ENCODE peak calls at places on chromosomes 1 and 21, in ten cellular contexts. N, C, U, D, W, J, G, M, T and S are unnamed samples. For H3K4me1 and H3K9me3, the result is how much of the 10 kb centered on the place peaks cover.

GRCh38 chr1:56376188-56376984 is 203.0 kb downstream of the PLPP3 start:
- DNase-seq in W (no peak), U (no peak), N (no peak), C (no peak), M (peak), D (no peak), G (no peak), T (no peak), J (peak), S (peak)

GRCh38 chr1:179586107-179586823 is 5.4 kb upstream of the TDRD5 start:
- DNase-seq in C (peak), T (no peak), U (peak), N (no peak), D (peak), J (peak), W (peak), M (peak), G (no peak), S (peak)

GRCh38 chr1:62227496-62227895 is 32.8 kb downstream of the L1TD1 start:
- DNase-seq in C (no peak), M (no peak), T (no peak), D (no peak), W (no peak), U (no peak), N (no peak), J (no peak), G (no peak), S (no peak)

GRCh38 chr1:8598060-8598724 is 219.2 kb downstream of the RERE start:
- DNase-seq in D (peak), T (no peak), W (peak), G (no peak), C (peak), M (no peak), U (peak), J (no peak), N (no peak), S (no peak)

GRCh38 chr1:27527857-27528700 is 38.1 kb upstream of the WASF2 start:
- DNase-seq in G (no peak), J (peak), N (no peak), U (peak), D (peak), T (no peak), C (no peak), M (no peak), W (no peak), S (no peak)

GRCh38 chr1:85465099-85465790 is at the start of gene DDAH1:
- DNase-seq in W (peak), G (no peak), M (no peak), J (peak), U (peak), C (peak), N (no peak), T (no peak), D (peak), S (no peak)

GRCh38 chr1:23343246-23344110 is 606 bp downstream of the HNRNPR start:
- DNase-seq in W (peak), G (no peak), M (no peak), J (peak), C (peak), N (no peak), T (peak), D (peak), U (peak), S (peak)

GRCh38 chr21:18529253-18529652 is 125.7 kb upstream of the TMPRSS15 start:
- DNase-seq in W (no peak), N (no peak), U (no peak), G (no peak), D (peak), M (no peak), J (peak), T (peak), C (no peak), S (no peak)

GRCh38 chr1:53509775-53510174 is 50.6 kb downstream of the DMRTB1 start:
- DNase-seq in G (no peak), J (no peak), N (no peak), W (no peak), M (no peak), D (no peak), T (no peak), U (no peak), C (no peak), S (no peak)

GRCh38 chr1:214830956-214831355 is 228.0 kb downstream of the CENPF start:
- DNase-seq in D (no peak), M (no peak), N (no peak), C (no peak), J (no peak), G (no peak), W (no peak), T (no peak), U (no peak), S (no peak)

GRCh38 chr1:70360321-70360720 is 5.8 kb upstream of the ANKRD13C start:
- DNase-seq in M (no peak), C (peak), W (no peak), D (no peak), G (no peak), U (no peak), J (peak), T (no peak), N (no peak), S (no peak)

GRCh38 chr1:3904006-3904842 is 4.2 kb upstream of the C1orf174 start:
- DNase-seq in J (no peak), N (no peak), T (no peak), C (no peak), M (no peak), U (no peak), D (no peak), G (no peak), W (no peak), S (no peak)

GRCh38 chr1:21919520-21919919 is 17.6 kb downstream of the HSPG2 start:
- DNase-seq in D (no peak), J (peak), G (no peak), C (peak), T (no peak), U (no peak), M (no peak), W (no peak), N (no peak), S (no peak)

GRCh38 chr1:228281631-228282328 is 73.9 kb downstream of the OBSCN start:
- DNase-seq in W (no peak), C (no peak), N (no peak), J (no peak), G (no peak), D (no peak), U (no peak), M (no peak), T (no peak), S (no peak)

GRCh38 chr1:173527151-173527826 is 50.2 kb downstream of the PRDX6 start:
- DNase-seq in T (no peak), G (no peak), D (peak), N (no peak), U (no peak), C (no peak), M (no peak), W (no peak), J (peak), S (peak)

GRCh38 chr1:222105393-222105737 is 363.5 kb upstream of the DUSP10 start:
- DNase-seq in J (peak), M (no peak), W (no peak), T (no peak), D (peak), U (peak), C (no peak), G (no peak), N (no peak), S (no peak)

GRCh38 chr1:114729782-114730181 is 13.2 kb upstream of the NRAS start:
- DNase-seq in U (no peak), G (no peak), C (no peak), W (no peak), T (no peak), D (no peak), M (no peak), N (no peak), J (no peak), S (no peak)

GRCh38 chr1:160098852-160099647 is 631 bp upstream of the IGSF8 start:
- DNase-seq in U (peak), J (peak), D (peak), N (peak), W (peak), M (peak), C (peak), G (no peak), T (no peak), S (peak)

GRCh38 chr1:235874226-235874625 is 7.5 kb upstream of the LYST start:
- DNase-seq in G (no peak), T (no peak), N (no peak), J (no peak), W (no peak), U (no peak), M (no peak), D (no peak), C (no peak), S (no peak)
- H3K4me1 ChIP-seq in G (under half), T (half or more), N (under half), J (under half), W (under half), U (under half), M (under half), D (under half), C (under half), S (under half)

DNA sequence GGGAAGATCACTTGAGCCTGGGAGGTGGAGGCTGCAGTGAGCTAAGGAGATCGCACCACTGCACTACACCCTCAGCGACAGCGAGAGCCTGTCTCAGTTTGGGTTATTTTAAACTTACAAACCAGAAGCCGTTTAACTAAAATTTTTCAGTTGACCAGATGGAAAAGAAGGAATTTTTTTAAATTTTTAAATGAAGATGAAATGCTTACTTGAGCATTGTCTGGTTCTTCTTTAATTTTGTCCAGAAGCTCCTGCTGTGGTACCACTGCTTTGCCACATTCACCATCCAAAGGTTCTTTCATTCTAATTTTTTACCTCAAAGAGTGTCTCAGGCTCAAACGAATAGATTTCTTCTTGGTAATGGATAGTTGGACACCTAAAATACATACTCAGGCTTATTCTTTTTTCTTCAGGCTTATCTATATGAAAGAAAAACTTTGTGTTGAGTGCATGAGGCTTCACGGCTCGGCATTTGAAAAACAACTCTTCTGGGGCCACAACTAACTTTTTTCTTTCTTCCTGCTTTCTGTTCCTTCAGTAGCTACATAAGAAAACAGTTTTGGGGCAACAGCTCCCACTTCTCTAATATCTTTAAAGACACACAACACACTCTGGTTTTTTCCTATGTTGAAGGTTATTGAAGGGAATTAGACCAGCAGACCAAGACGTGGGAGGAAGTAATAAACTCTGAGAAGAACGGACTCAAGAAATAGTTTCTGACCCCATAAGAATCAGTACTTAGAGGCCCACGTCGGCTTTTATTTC is 1.2 kb downstream of the ZMYM6 start:
- DNase-seq in W (no peak), N (no peak), C (no peak), D (no peak), T (no peak), J (no peak), U (no peak), G (no peak), M (no peak), S (no peak)
- H3K4me3 ChIP-seq in W (peak), N (peak), C (peak), D (peak), T (peak), J (peak), U (peak), G (peak), M (peak), S (peak)

DNA sequence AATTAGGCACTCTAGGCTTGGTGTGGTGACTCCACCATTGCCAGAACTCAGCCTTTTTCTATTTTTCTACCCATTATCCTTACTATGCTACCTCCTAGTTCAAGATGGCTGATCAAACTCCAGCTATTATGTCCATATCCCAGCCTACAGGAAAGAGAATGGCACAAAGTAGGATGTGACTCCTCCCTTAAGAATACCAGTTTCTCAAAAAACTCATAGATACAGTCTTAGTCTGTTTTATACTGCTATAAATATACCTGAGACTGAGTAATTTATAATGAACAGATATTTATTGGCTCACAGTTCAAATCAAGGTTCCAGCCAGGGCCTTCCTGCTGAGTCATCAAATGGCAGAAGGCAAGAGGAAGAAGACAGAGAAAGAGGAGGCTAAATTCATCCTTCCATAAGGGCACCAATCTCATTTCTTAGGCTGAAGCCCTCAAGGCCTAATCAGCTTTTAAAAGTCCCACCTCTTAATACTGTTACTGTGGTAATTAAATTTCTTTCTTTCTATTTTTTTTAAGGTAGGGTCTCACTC is 542.8 kb upstream of the BEND5 start:
- DNase-seq in N (no peak), D (no peak), G (no peak), U (no peak), M (no peak), C (no peak), T (no peak), J (peak), W (no peak), S (no peak)
- H3K9me3 ChIP-seq in N (under half), D (under half), G (under half), U (under half), M (under half), C (under half), T (under half), J (under half), W (under half), S (under half)

DNA sequence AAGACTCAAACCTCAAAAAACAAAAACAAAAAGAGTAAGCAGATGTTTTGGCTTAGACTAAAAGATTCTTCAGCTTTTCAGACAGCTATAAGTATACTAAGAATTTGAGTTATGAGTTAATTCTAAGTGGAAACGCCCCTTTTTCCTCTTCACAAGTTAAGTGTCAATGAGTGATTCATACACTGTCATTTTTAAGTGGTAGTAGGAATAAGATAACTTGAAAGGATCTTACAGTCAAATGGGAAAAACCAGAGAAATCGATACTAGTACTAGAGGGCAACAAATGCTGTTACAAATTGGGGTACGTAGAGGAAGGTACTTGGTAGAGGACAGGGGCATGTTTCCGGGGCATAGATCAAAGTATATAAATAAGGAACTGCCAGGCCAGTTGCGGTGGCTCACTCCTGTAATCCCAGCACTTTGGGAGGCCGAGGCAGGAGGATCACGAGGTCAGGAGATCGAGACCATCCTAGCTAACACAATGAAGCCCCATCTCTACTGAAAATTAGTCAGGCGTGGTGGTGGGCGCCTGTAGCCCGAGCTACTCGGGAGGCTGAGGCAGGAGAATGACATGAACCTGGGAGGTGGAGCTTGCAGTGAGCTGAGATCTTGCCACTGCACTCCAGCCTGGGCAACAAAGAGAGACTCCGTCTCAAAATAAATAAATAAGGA is 7.4 kb downstream of the H3-3A start:
- DNase-seq in D (no peak), W (no peak), G (no peak), T (no peak), J (no peak), N (no peak), M (no peak), C (no peak), U (no peak), S (no peak)
- H3K4me1 ChIP-seq in D (under half), W (half or more), G (under half), T (under half), J (under half), N (under half), M (under half), C (under half), U (under half), S (under half)

GRCh38 chr1:109543988-109544735 is 4.3 kb upstream of the GNAI3 start:
- DNase-seq in M (no peak), D (no peak), U (no peak), G (no peak), W (no peak), T (no peak), C (no peak), J (no peak), N (no peak), S (no peak)

GRCh38 chr1:109543283-109543987 is 3.8 kb downstream of the GPR61 start:
- DNase-seq in G (no peak), C (no peak), W (no peak), T (no peak), M (no peak), N (no peak), J (no peak), U (no peak), D (no peak), S (no peak)

GRCh38 chr1:109548321-109549267 is at the start of gene GNAI3:
- DNase-seq in G (peak), U (peak), N (peak), W (peak), J (peak), T (peak), D (peak), M (peak), C (peak), S (peak)

GRCh38 chr1:109547412-109548320 is 749 bp upstream of the GNAI3 start:
- DNase-seq in J (peak), N (no peak), D (peak), W (no peak), M (no peak), C (no peak), U (peak), T (peak), G (no peak), S (no peak)

DNA sequence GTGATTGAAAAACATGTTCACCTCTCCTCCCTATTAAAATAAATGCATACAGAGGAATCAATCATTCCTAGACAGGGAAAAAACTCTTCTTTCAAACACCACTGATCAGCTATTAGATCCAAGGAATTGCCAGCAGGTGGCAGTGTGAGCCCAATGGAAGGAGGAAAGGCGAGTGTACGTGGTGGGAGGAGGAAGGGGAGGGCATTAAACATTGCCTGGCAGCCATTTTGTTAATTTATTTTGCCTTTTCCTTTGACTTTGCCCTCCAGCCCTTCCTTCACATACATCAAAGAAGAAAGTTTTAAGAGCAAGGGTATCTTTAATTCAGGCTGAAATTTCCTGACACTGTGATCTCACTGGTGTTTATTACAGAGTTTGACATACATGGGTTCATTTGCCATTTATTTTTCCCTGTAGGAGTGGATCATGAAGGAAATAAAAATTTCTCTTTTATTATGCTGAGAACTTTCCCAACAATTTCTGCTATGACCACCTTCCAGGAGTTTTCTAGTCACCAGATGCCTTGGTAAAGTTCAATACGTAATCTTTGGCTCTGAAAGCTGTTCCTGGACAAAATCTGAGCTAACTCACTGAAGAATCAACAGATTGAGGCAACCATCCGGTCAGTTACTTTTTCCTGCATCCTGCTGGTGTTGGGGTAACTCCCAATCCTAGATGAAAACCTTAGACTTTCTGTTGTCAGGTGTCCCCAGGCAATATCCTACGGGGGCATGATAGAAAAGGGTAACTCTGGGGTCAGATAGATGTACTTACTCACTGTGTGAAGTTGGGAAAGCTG is 1.9 kb upstream of the GNAI3 start:
- DNase-seq in U (peak), M (peak), N (peak), D (peak), G (peak), W (peak), C (peak), J (peak), T (peak), S (peak)
- H3K4me3 ChIP-seq in U (peak), M (peak), N (peak), D (no peak), G (no peak), W (peak), C (peak), J (peak), T (peak), S (peak)

GRCh38 chr1:152533327-152533938 is 19.2 kb downstream of the CRCT1 start:
- DNase-seq in M (no peak), J (peak), T (peak), U (peak), D (no peak), N (no peak), C (peak), W (no peak), G (no peak), S (no peak)

GRCh38 chr1:152535774-152536173 is 21.5 kb downstream of the CRCT1 start:
- DNase-seq in J (no peak), N (no peak), T (no peak), D (no peak), U (no peak), M (no peak), C (no peak), W (no peak), G (no peak), S (no peak)

GRCh38 chr1:152539901-152540300 is 25.6 kb downstream of the CRCT1 start:
- DNase-seq in T (no peak), C (peak), D (no peak), U (no peak), G (no peak), N (no peak), J (no peak), W (no peak), M (no peak), S (no peak)

DNA sequence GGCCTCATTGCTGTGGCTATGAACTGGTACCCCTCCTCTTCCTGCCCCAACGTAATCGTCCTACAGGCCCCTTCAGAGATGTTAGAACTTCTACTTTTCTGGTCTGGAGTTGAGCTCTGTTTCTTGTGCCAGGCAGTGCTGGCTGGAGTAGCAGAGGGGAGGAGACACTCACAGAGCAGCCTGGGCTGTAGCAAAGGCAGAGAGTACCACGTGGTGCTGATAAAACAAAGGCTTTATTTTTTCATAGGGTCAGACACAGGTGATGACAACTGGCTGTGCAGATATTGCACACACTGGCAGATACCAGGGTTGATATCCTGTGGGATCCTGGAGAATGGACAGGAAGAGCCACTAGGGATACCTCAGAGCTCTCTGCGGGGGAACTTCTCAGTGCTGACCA is 23.2 kb downstream of the CRCT1 start:
- DNase-seq in J (no peak), D (no peak), T (no peak), W (no peak), C (no peak), U (no peak), M (no peak), N (no peak), G (no peak), S (no peak)
- H3K9me3 ChIP-seq in J (under half), D (under half), T (under half), W (under half), C (under half), U (under half), M (under half), N (under half), G (under half), S (under half)